ENCODE peak calls at places on chromosomes 16 and 17, in nine cellular contexts. I is activated T-helper 9 cell treated with anti-CD3 and anti-CD28 coated beads, Interleukin-2, amount 50 U/mL, for 16 hours; A is AG04450; B is GM12865; W is ovary; V is HS-5; Z is glutamatergic neuron; E is NCI-H1436 treated with DMSO at 0.1 percent for 48 hours; J is activated CD4-positive, alpha-beta T cell treated with anti-CD3 and anti-CD28 coated beads for 36 hours. P is an unnamed sample.

GRCh38 chr16:10906914-10907756 is 30.1 kb downstream of the CIITA start:
- DNase-seq in I (no peak), A (no peak), B (no peak), W (no peak), V (no peak), Z (no peak), E (no peak), J (no peak), P (no peak)

GRCh38 chr16:2516391-2517240 is 2.9 kb downstream of the ATP6V0C start:
- DNase-seq in I (no peak), A (no peak), B (no peak), W (no peak), V (no peak), Z (no peak), E (no peak), J (no peak), P (no peak)

GRCh38 chr16:85370881-85371651 is 242.1 kb upstream of the GSE1 start:
- DNase-seq in I (no peak), A (no peak), B (no peak), W (no peak), V (no peak), Z (no peak), E (no peak), J (no peak), P (no peak)

GRCh38 chr16:1078579-1079021 is 6.1 kb downstream of the SSTR5 start:
- DNase-seq in I (no peak), A (no peak), B (no peak), W (peak), V (peak), Z (peak), E (no peak), J (no peak), P (no peak)

GRCh38 chr17:45394913-45395568 is 37.6 kb downstream of the ARHGAP27 start:
- DNase-seq in I (no peak), A (peak), B (peak), W (peak), V (no peak), Z (peak), E (no peak), J (peak), P (no peak)

GRCh38 chr17:48970224-48970623 is 1.8 kb upstream of the GIP start:
- DNase-seq in I (no peak), A (no peak), B (no peak), W (no peak), V (no peak), Z (no peak), E (no peak), J (no peak), P (no peak)

GRCh38 chr17:37543527-37544122 is 53.9 kb downstream of the DUSP14 start:
- DNase-seq in I (no peak), A (no peak), B (no peak), W (no peak), V (no peak), Z (no peak), E (no peak), J (no peak), P (no peak)

GRCh38 chr17:73186283-73186682 is 6.6 kb upstream of the COG1 start:
- DNase-seq in I (no peak), A (no peak), B (no peak), W (no peak), V (no peak), Z (no peak), E (no peak), J (no peak), P (no peak)

GRCh38 chr16:58027341-58028167 is 2.0 kb downstream of the MMP15 start:
- DNase-seq in I (no peak), A (no peak), B (no peak), W (no peak), V (no peak), Z (peak), E (no peak), J (peak), P (no peak)

GRCh38 chr17:76947309-76947708 is 79.1 kb downstream of the MGAT5B start:
- DNase-seq in I (no peak), A (no peak), B (no peak), W (no peak), V (no peak), Z (no peak), E (no peak), J (no peak), P (no peak)

GRCh38 chr16:67283039-67283825 is 3.9 kb downstream of the PLEKHG4 start:
- DNase-seq in I (no peak), A (no peak), B (no peak), W (no peak), V (no peak), Z (no peak), E (no peak), J (no peak), P (no peak)

GRCh38 chr16:53714080-53715050 is 10.4 kb downstream of the FTO start:
- DNase-seq in I (no peak), A (no peak), B (no peak), W (no peak), V (no peak), Z (peak), E (no peak), J (no peak), P (no peak)

GRCh38 chr16:31181102-31181830 is 1.3 kb downstream of the FUS start:
- DNase-seq in I (no peak), A (no peak), B (no peak), W (peak), V (no peak), Z (peak), E (no peak), J (peak), P (no peak)

GRCh38 chr17:76472726-76473125 is 5.3 kb downstream of the AANAT start:
- DNase-seq in I (no peak), A (no peak), B (no peak), W (no peak), V (no peak), Z (no peak), E (no peak), J (no peak), P (no peak)

GRCh38 chr16:50876263-50876662 is 134.4 kb downstream of the CYLD start:
- DNase-seq in I (no peak), A (no peak), B (no peak), W (no peak), V (no peak), Z (no peak), E (no peak), J (no peak), P (no peak)

GRCh38 chr17:80416260-80416939 is 1.4 kb downstream of the ENDOV start:
- DNase-seq in I (no peak), A (no peak), B (no peak), W (no peak), V (no peak), Z (no peak), E (no peak), J (no peak), P (no peak)

GRCh38 chr17:7523033-7523432 is 25.8 kb upstream of the TNFSF12 start:
- DNase-seq in I (no peak), A (no peak), B (peak), W (peak), V (no peak), Z (no peak), E (no peak), J (peak), P (no peak)

GRCh38 chr16:75053791-75054555 is 55.1 kb downstream of the ZNRF1 start:
- DNase-seq in I (no peak), A (no peak), B (no peak), W (no peak), V (no peak), Z (no peak), E (peak), J (no peak), P (no peak)

GRCh38 chr17:51050291-51051033 is 70.2 kb downstream of the SPAG9 start:
- DNase-seq in I (no peak), A (no peak), B (peak), W (no peak), V (no peak), Z (no peak), E (no peak), J (no peak), P (no peak)

GRCh38 chr17:55728361-55728760 is 5.7 kb upstream of the TMEM100 start:
- DNase-seq in I (no peak), A (no peak), B (no peak), W (no peak), V (no peak), Z (no peak), E (no peak), J (no peak), P (no peak)

GRCh38 chr17:2564876-2565275 is 28.6 kb upstream of the PAFAH1B1 start:
- DNase-seq in I (no peak), A (no peak), B (no peak), W (no peak), V (peak), Z (no peak), E (no peak), J (no peak), P (no peak)

GRCh38 chr16:67995423-67995822 is 3.9 kb downstream of the DPEP2 start:
- DNase-seq in I (no peak), A (no peak), B (peak), W (no peak), V (peak), Z (no peak), E (no peak), J (peak), P (no peak)

GRCh38 chr16:2191446-2191706 is 5.0 kb downstream of the CASKIN1 start:
- DNase-seq in I (no peak), A (no peak), B (no peak), W (no peak), V (no peak), Z (no peak), E (no peak), J (no peak), P (no peak)

GRCh38 chr17:60134396-60135159 is 15.2 kb upstream of the CA4 start:
- DNase-seq in I (no peak), A (no peak), B (no peak), W (peak), V (peak), Z (no peak), E (no peak), J (peak), P (no peak)

GRCh38 chr16:79042886-79043285 is 557.7 kb downstream of the MAF start:
- DNase-seq in I (peak), A (no peak), B (no peak), W (no peak), V (no peak), Z (no peak), E (no peak), J (peak), P (no peak)

GRCh38 chr16:20792216-20792615 is 14.1 kb downstream of the ERI2 start:
- DNase-seq in I (no peak), A (no peak), B (no peak), W (no peak), V (no peak), Z (no peak), E (no peak), J (no peak), P (no peak)

GRCh38 chr16:54342966-54343365 is 56.4 kb upstream of the IRX3 start:
- DNase-seq in I (no peak), A (no peak), B (no peak), W (no peak), V (peak), Z (no peak), E (no peak), J (no peak), P (no peak)

GRCh38 chr17:57405486-57406072 is 149.3 kb downstream of the MSI2 start:
- DNase-seq in I (no peak), A (no peak), B (no peak), W (no peak), V (no peak), Z (no peak), E (no peak), J (no peak), P (no peak)

GRCh38 chr17:27861979-27862378 is 31.2 kb downstream of the LYRM9 start:
- DNase-seq in I (no peak), A (no peak), B (no peak), W (no peak), V (no peak), Z (no peak), E (no peak), J (peak), P (no peak)

GRCh38 chr17:46027326-46028325 is 28.6 kb downstream of the STH start:
- DNase-seq in I (no peak), A (no peak), B (no peak), W (no peak), V (no peak), Z (no peak), E (no peak), J (no peak), P (no peak)

GRCh38 chr17:78144146-78144719 is 2.0 kb upstream of the C17orf99 start:
- DNase-seq in I (no peak), A (peak), B (peak), W (peak), V (no peak), Z (no peak), E (no peak), J (no peak), P (no peak)

GRCh38 chr16:27318399-27319256 is 4.9 kb downstream of the IL4R start:
- DNase-seq in I (peak), A (no peak), B (peak), W (peak), V (no peak), Z (no peak), E (no peak), J (peak), P (peak)

GRCh38 chr16:57606147-57606846 is 22.1 kb upstream of the ADGRG1 start:
- DNase-seq in I (no peak), A (no peak), B (no peak), W (no peak), V (no peak), Z (no peak), E (no peak), J (no peak), P (no peak)

GRCh38 chr17:45371414-45372324 is 54.8 kb upstream of the MAP3K14 start:
- DNase-seq in I (peak), A (peak), B (no peak), W (peak), V (peak), Z (peak), E (no peak), J (peak), P (no peak)

GRCh38 chr16:70481929-70482536 is 27.6 kb downstream of the FCSK start:
- DNase-seq in I (no peak), A (no peak), B (no peak), W (no peak), V (no peak), Z (no peak), E (no peak), J (no peak), P (no peak)

GRCh38 chr16:86015606-86016005 is 116.6 kb downstream of the IRF8 start:
- DNase-seq in I (no peak), A (no peak), B (no peak), W (no peak), V (no peak), Z (no peak), E (no peak), J (no peak), P (no peak)

P was measured in NK-92 treated with Interleukin-12 subunit alpha and Interleukin-12 subunit beta, amount 100 ng/mL, for 24 hours.